ENCODE peak calls at places on chromosomes 2 and 18, in six cellular contexts. P is fibroblast of the aortic adventitia, H is colonic mucosa, Q is endothelial cell, J is astrocyte of the spinal cord, U is GM12878. T is an unnamed sample.

GRCh38 chr2:230668184-230668938 is 44.3 kb upstream of the CAB39 start:
- DNase-seq in P (no peak), H (no peak), Q (no peak), J (no peak), U (peak; percentile 88), T (no peak)

GRCh38 chr2:222038086-222038802 is 260.6 kb downstream of the PAX3 start:
- DNase-seq in P (peak; percentile 3), H (no peak), Q (no peak), J (peak; percentile 47), U (no peak), T (no peak)

GRCh38 chr2:197804758-197805597 is 585 bp downstream of the PLCL1 start:
- DNase-seq in P (peak; percentile 39), H (peak; percentile 29), Q (peak; percentile 63), J (peak; percentile 13), U (no peak), T (no peak)

GRCh38 chr18:23963443-23964185 is 50.9 kb upstream of the TTC39C start:
- DNase-seq in P (no peak), H (no peak), Q (no peak), J (no peak), U (no peak), T (peak; percentile 15)

GRCh38 chr2:133266075-133266925 is 302.0 kb downstream of the NCKAP5 start:
- DNase-seq in P (peak; percentile 30), H (no peak), Q (peak; percentile 43), J (peak; percentile 19), U (no peak), T (no peak)

GRCh38 chr2:122634261-122634660 is 878.8 kb downstream of the TSN start:
- DNase-seq in P (peak; percentile 41), H (no peak), Q (no peak), J (peak; percentile 84), U (no peak), T (no peak)

GRCh38 chr2:226721541-226721940 is 78.1 kb downstream of the IRS1 start:
- DNase-seq in P (peak; percentile 57), H (no peak), Q (no peak), J (no peak), U (no peak), T (no peak)

GRCh38 chr2:42102606-42103450 is 55.0 kb downstream of the PKDCC start:
- DNase-seq in P (no peak), H (peak; percentile 68), Q (peak; percentile 72), J (peak; percentile 80), U (no peak), T (no peak)

GRCh38 chr2:46485002-46485401 is 5.6 kb downstream of the TMEM247 start:
- DNase-seq in P (no peak), H (no peak), Q (no peak), J (no peak), U (no peak), T (no peak)

GRCh38 chr2:146246017-146246733 is 1598.7 kb upstream of the ACVR2A start:
- DNase-seq in P (peak; percentile 5), H (no peak), Q (no peak), J (peak; percentile 59), U (no peak), T (no peak)

GRCh38 chr18:23862071-23862470 is 152.5 kb upstream of the TTC39C start:
- DNase-seq in P (peak; percentile 72), H (no peak), Q (no peak), J (peak; percentile 92), U (no peak), T (no peak)

GRCh38 chr2:15841776-15842554 is 98.4 kb upstream of the MYCN start:
- DNase-seq in P (no peak), H (no peak), Q (no peak), J (no peak), U (no peak), T (no peak)

GRCh38 chr2:46001741-46002506 is 295.3 kb upstream of the EPAS1 start:
- DNase-seq in P (peak; percentile 94), H (no peak), Q (no peak), J (peak; percentile 29), U (no peak), T (no peak)

GRCh38 chr2:222352981-222353380 is 54.2 kb upstream of the PAX3 start:
- DNase-seq in P (no peak), H (no peak), Q (no peak), J (no peak), U (no peak), T (no peak)

GRCh38 chr18:37533647-37534565 is 31.7 kb downstream of the CELF4 start:
- DNase-seq in P (no peak), H (no peak), Q (no peak), J (no peak), U (no peak), T (no peak)

GRCh38 chr2:127165539-127165935 is 54.6 kb downstream of the CYP27C1 start:
- DNase-seq in P (no peak), H (no peak), Q (no peak), J (no peak), U (no peak), T (peak; percentile 81)

GRCh38 chr2:104371084-104371483 is 482.8 kb upstream of the POU3F3 start:
- DNase-seq in P (no peak), H (no peak), Q (no peak), J (no peak), U (no peak), T (no peak)

GRCh38 chr2:104368089-104368488 is 485.8 kb upstream of the POU3F3 start:
- DNase-seq in P (no peak), H (no peak), Q (no peak), J (no peak), U (no peak), T (no peak)
- TF ChIP-seq CTCF in P (no peak), H (no peak), Q (no peak), J (no peak), U (no peak), T (no peak)

GRCh38 chr2:219175928-219176817 is 552 bp downstream of the CNPPD1 start:
- DNase-seq in P (peak; percentile 28), H (peak; percentile 63), Q (no peak), J (peak; percentile 41), U (no peak), T (no peak)

GRCh38 chr2:219178377-219179175 is 501 bp downstream of the RETREG2 start:
- DNase-seq in P (peak; percentile 19), H (peak; percentile 71), Q (peak; percentile 54), J (peak; percentile 19), U (no peak), T (no peak)

GRCh38 chr2:219179601-219180465 is 1.8 kb downstream of the RETREG2 start:
- DNase-seq in P (no peak), H (peak; percentile 14), Q (no peak), J (no peak), U (no peak), T (no peak)

GRCh38 chr2:219176818-219177593 is at the start of gene CNPPD1:
- DNase-seq in P (peak; percentile 69), H (peak; percentile 92), Q (peak; percentile 83), J (peak; percentile 78), U (no peak), T (peak; percentile 93)

DNA sequence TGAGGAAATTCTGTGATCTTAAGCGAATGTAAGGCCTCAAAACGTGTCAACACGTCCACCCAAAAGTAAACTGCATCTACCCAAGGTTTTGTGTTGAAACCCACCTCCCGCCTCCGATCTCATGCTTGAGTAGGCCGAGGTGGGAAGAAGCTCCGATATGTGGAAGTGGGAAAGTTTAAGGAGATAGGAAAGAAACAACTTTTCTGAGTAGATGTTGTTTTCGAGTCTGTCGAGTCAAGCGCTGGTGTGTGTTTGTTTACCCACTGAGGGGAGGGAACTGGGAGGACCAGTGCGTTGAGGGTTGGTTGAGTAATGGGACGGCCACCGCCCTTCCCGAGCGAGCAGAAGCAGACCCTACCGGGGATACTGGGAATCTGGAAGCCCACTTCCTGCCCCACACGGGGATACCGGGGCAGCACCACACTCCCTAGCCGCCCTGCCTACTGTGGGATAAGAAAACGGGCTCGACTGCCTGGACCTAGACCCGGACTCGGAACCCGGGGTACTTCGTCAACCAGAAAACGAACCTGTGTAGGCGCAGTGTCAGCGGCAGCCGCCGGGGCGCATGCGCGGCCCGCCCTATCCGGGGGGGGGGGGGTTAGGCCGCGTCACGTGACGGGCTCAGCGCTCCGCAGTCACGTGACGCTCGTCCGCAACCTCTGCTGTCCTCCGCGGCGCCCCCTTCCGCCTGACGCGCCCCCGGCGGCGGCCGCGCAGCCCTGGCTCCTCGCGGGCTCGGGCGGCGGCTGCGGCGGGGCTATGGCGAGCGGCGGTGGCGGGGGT is at the start of gene RETREG2:
- DNase-seq in P (peak; percentile 87), H (peak; percentile 92), Q (peak; percentile 83), J (peak; percentile 94), U (peak; percentile 72), T (peak; percentile 94)
- TF ChIP-seq CTCF in P (peak; percentile 23), H (no peak), Q (peak; percentile 52), J (no peak), U (peak; percentile 53), T (peak; percentile 46)

DNA sequence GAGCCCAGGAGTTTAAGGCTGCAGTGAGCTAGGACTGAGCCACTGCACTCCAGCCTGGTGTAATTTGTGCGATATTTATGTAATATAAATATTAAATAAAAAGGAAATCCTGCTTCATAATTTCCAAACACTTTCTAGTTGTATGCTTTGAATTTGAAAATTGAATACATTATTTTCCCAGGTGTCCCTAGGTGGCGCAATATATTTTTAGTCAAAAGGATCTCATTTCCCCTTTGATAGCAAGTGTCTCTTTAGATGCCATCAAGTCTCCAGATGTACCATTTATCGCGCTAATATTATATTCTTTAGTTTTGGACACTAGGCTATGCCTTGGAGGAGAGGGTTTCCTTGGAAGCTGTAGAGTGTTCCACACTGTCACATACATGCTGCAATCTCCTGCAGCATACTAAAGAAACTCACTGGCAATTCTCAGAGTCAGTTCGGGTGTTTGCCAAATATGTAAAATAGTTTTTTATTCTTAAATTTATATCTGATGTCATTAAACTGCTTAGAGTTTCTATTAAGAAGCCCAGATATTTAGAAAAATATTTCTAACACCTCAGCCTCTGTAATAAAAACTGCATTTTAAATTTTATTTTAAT is 5.6 kb upstream of the WDR7 start:
- DNase-seq in P (peak; percentile 14), H (no peak), Q (no peak), J (no peak), U (no peak), T (no peak)
- TF ChIP-seq CTCF in P (peak; percentile 43), H (peak; percentile 41), Q (peak; percentile 72), J (peak; percentile 52), U (peak; percentile 60), T (peak; percentile 60)

DNA sequence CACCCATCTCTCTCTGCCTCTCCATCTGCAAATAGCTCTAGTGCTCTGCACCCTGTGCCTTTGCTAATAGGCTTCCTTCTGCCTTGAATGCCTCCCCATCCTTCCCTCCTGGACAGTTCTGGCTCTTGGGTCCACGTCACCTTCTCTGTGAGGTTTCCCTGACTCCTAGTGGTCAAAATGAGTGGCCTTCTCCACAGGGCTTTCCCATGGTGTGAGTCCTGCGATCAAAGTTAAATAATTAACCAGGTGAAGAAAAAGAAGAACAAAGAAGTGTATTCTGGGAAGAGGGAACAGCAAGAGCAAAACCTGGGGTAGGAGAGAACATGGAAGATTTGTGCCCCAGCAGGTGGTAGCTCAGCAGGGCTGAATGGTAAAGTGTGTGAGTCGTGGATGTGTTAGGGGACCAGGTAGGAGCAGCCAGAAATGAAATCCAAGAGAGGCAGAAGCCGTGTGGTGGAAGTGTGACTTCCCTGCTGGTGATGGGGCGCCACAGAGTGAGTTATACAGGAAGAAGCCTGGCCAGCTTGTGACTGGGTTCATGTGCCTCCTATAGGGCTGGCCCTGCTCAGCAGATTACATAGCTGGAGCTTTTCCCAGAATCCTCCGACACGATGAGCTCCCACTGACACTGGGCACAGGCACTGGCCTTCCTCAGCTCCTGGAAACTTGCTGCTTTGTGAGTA is 93.8 kb upstream of the LDAH start:
- DNase-seq in P (peak; percentile 9), H (no peak), Q (no peak), J (no peak), U (no peak), T (peak; percentile 57)
- TF ChIP-seq CTCF in P (peak; percentile 20), H (no peak), Q (no peak), J (peak; percentile 19), U (peak; percentile 15), T (peak; percentile 35)

T was measured in osteocyte.